ENCODE peak calls at places on chromosome 1, in seven cellular contexts. G is MCF 10A, C is cardiac muscle cell, J is tibial artery, D is choroid plexus epithelial cell, R is bronchial epithelial cell, Q is Peyer's patch. V is an unnamed sample.

GRCh38 chr1:84122780-84123382 is 21.2 kb upstream of the PRKACB start:
- DNase-seq in G (peak), Q (peak), R (peak), D (peak), C (peak), J (peak), V (no peak)

GRCh38 chr1:121516279-121516967 is 331.6 kb downstream of the SRGAP2C start:
- DNase-seq in R (no peak), Q (peak), J (peak), D (no peak), C (no peak), G (no peak), V (peak)

GRCh38 chr1:37602750-37603694 is 7.3 kb upstream of the GNL2 start:
- DNase-seq in Q (peak), J (no peak), G (peak), R (peak), D (peak), C (peak), V (no peak)

GRCh38 chr1:111593403-111594127 is 26.0 kb upstream of the RAP1A start:
- DNase-seq in R (no peak), J (no peak), D (no peak), C (no peak), G (no peak), Q (no peak), V (no peak)

GRCh38 chr1:212981025-212981495 is 30.7 kb downstream of the VASH2 start:
- DNase-seq in Q (no peak), J (no peak), D (no peak), C (peak), R (peak), G (peak), V (no peak)

GRCh38 chr1:54117815-54118563 is 34.8 kb downstream of the CDCP2 start:
- DNase-seq in R (peak), Q (no peak), C (no peak), J (no peak), D (no peak), G (peak), V (no peak)

GRCh38 chr1:115757866-115758265 is 10.6 kb downstream of the CASQ2 start:
- DNase-seq in G (peak), D (no peak), Q (no peak), J (no peak), R (no peak), C (no peak), V (no peak)

GRCh38 chr1:1536938-1537546 is 3.4 kb downstream of the TMEM240 start:
- DNase-seq in C (no peak), Q (no peak), D (no peak), J (no peak), R (no peak), G (no peak), V (no peak)

GRCh38 chr1:179677882-179678281 is 65.2 kb upstream of the FAM163A start:
- DNase-seq in R (no peak), D (no peak), G (peak), J (no peak), Q (no peak), C (no peak), V (no peak)

GRCh38 chr1:160376525-160377131 is 9.8 kb downstream of the NHLH1 start:
- DNase-seq in R (peak), C (peak), G (peak), D (peak), Q (no peak), J (no peak), V (no peak)

GRCh38 chr1:232416026-232416568 is 213.8 kb downstream of the SIPA1L2 start:
- DNase-seq in R (peak), C (no peak), D (no peak), Q (no peak), J (no peak), G (peak), V (no peak)

GRCh38 chr1:212368073-212368484 is 46.6 kb downstream of the PACC1 start:
- DNase-seq in C (peak), D (peak), J (peak), R (peak), Q (peak), G (peak), V (no peak)

GRCh38 chr1:245901037-245901436 is 606.0 kb downstream of the SMYD3 start:
- DNase-seq in Q (no peak), G (no peak), R (no peak), J (no peak), C (peak), D (no peak), V (no peak)

GRCh38 chr1:221637641-221638041 is 104.2 kb downstream of the DUSP10 start:
- DNase-seq in D (peak), J (no peak), R (peak), G (peak), C (peak), Q (no peak), V (no peak)

GRCh38 chr1:107477233-107477632 is 336.4 kb downstream of the NTNG1 start:
- DNase-seq in D (no peak), Q (no peak), R (no peak), G (no peak), J (no peak), C (no peak), V (no peak)

GRCh38 chr1:209819059-209819458 is 8.7 kb upstream of the UTP25 start:
- DNase-seq in Q (no peak), C (no peak), D (no peak), G (peak), R (no peak), J (no peak), V (no peak)

GRCh38 chr1:3306583-3307285 is 147.7 kb upstream of the ARHGEF16 start:
- DNase-seq in C (peak), Q (no peak), R (peak), J (no peak), G (peak), D (peak), V (no peak)

GRCh38 chr1:227789042-227789880 is 26.2 kb upstream of the PRSS38 start:
- DNase-seq in J (no peak), R (no peak), G (no peak), Q (no peak), D (peak), C (no peak), V (no peak)

GRCh38 chr1:5662362-5663126 is 329.7 kb downstream of the NPHP4 start:
- DNase-seq in J (no peak), G (no peak), C (no peak), Q (no peak), D (no peak), R (no peak), V (no peak)

GRCh38 chr1:152186556-152187285 is 27.7 kb upstream of the RPTN start:
- DNase-seq in C (no peak), Q (no peak), D (no peak), J (no peak), R (peak), G (peak), V (no peak)

GRCh38 chr1:159921700-159922498 is 3.4 kb downstream of the TAGLN2 start:
- DNase-seq in G (no peak), D (no peak), R (no peak), Q (peak), C (peak), J (no peak), V (no peak)

GRCh38 chr1:180027949-180028445 is 73.4 kb downstream of the CEP350 start:
- DNase-seq in D (peak), C (peak), R (peak), J (no peak), Q (no peak), G (peak), V (no peak)

GRCh38 chr1:228794173-228794572 is 58.9 kb downstream of the RHOU start:
- DNase-seq in G (peak), J (no peak), D (peak), C (no peak), R (no peak), Q (no peak), V (no peak)

GRCh38 chr1:46202975-46203737 is at the start of gene LURAP1:
- DNase-seq in J (peak), G (peak), C (peak), R (peak), Q (no peak), D (peak), V (no peak)

GRCh38 chr1:248316796-248317195 is 7.6 kb downstream of the OR2M7 start:
- DNase-seq in D (no peak), Q (no peak), R (no peak), J (no peak), G (no peak), C (no peak), V (no peak)

GRCh38 chr1:65509912-65510680 is 89.6 kb downstream of the LEPR start:
- DNase-seq in R (no peak), C (peak), Q (no peak), G (peak), D (peak), J (no peak), V (no peak)

GRCh38 chr1:188117436-188117835 is 1288.7 kb downstream of the PLA2G4A start:
- DNase-seq in Q (no peak), C (no peak), R (peak), D (no peak), J (no peak), G (no peak), V (no peak)

GRCh38 chr1:75655931-75656330 is 45.0 kb upstream of the SLC44A5 start:
- DNase-seq in C (no peak), J (no peak), Q (no peak), D (no peak), G (no peak), R (no peak), V (no peak)

GRCh38 chr1:115331531-115332331 is 6.3 kb downstream of the NGF start:
- DNase-seq in D (peak), J (no peak), R (no peak), C (no peak), Q (no peak), G (no peak), V (no peak)

GRCh38 chr1:171715813-171716251 is 26.0 kb downstream of the VAMP4 start:
- DNase-seq in J (no peak), D (peak), C (peak), R (peak), G (peak), Q (no peak), V (no peak)

GRCh38 chr1:114093624-114094302 is 59.9 kb downstream of the SYT6 start:
- DNase-seq in Q (no peak), D (peak), J (no peak), C (peak), G (peak), R (peak), V (no peak)

GRCh38 chr1:119279441-119280415 is 88.9 kb upstream of the HAO2 start:
- DNase-seq in C (peak), G (peak), J (no peak), D (peak), R (peak), Q (no peak), V (no peak)

GRCh38 chr1:231387770-231388669 is 34.1 kb downstream of the EGLN1 start:
- DNase-seq in C (no peak), D (no peak), R (no peak), Q (no peak), J (no peak), G (peak), V (no peak)

GRCh38 chr1:231383159-231383855 is 38.8 kb downstream of the EGLN1 start:
- DNase-seq in R (peak), D (no peak), G (peak), J (no peak), C (no peak), Q (no peak), V (peak)

GRCh38 chr1:231382426-231382825 is 39.7 kb downstream of the EGLN1 start:
- DNase-seq in R (no peak), C (no peak), D (no peak), G (no peak), J (no peak), Q (no peak), V (no peak)

GRCh38 chr1:231386472-231386871 is 35.6 kb downstream of the EGLN1 start:
- DNase-seq in J (no peak), C (no peak), Q (no peak), G (no peak), D (no peak), R (no peak), V (no peak)

GRCh38 chr1:231385118-231385748 is 36.9 kb downstream of the EGLN1 start:
- DNase-seq in R (peak), C (no peak), Q (no peak), J (no peak), G (peak), D (no peak), V (no peak)
- TF ChIP-seq CTCF in R (no peak), C (no peak), Q (no peak), J (no peak), G (no peak), D (no peak), V (no peak)

GRCh38 chr1:156260896-156261295 is 13.0 kb upstream of the PAQR6 start:
- DNase-seq in J (no peak), G (no peak), Q (no peak), R (peak), C (no peak), D (no peak), V (no peak)

GRCh38 chr1:156257711-156258110 is 9.9 kb upstream of the PAQR6 start:
- DNase-seq in G (peak), C (no peak), Q (no peak), R (no peak), J (no peak), D (no peak), V (no peak)

GRCh38 chr1:156258859-156259258 is 11.0 kb upstream of the PAQR6 start:
- DNase-seq in Q (no peak), C (no peak), D (no peak), J (no peak), G (peak), R (peak), V (no peak)

GRCh38 chr1:156262461-156263287 is 14.8 kb upstream of the PAQR6 start:
- DNase-seq in C (peak), G (peak), Q (no peak), D (peak), R (peak), J (no peak), V (no peak)

GRCh38 chr1:156259805-156260204 is 11.9 kb upstream of the PAQR6 start:
- DNase-seq in Q (no peak), R (no peak), G (no peak), J (no peak), C (peak), D (peak), V (no peak)
- TF ChIP-seq CTCF in Q (no peak), R (no peak), G (no peak), J (no peak), C (peak), D (peak), V (no peak)

DNA sequence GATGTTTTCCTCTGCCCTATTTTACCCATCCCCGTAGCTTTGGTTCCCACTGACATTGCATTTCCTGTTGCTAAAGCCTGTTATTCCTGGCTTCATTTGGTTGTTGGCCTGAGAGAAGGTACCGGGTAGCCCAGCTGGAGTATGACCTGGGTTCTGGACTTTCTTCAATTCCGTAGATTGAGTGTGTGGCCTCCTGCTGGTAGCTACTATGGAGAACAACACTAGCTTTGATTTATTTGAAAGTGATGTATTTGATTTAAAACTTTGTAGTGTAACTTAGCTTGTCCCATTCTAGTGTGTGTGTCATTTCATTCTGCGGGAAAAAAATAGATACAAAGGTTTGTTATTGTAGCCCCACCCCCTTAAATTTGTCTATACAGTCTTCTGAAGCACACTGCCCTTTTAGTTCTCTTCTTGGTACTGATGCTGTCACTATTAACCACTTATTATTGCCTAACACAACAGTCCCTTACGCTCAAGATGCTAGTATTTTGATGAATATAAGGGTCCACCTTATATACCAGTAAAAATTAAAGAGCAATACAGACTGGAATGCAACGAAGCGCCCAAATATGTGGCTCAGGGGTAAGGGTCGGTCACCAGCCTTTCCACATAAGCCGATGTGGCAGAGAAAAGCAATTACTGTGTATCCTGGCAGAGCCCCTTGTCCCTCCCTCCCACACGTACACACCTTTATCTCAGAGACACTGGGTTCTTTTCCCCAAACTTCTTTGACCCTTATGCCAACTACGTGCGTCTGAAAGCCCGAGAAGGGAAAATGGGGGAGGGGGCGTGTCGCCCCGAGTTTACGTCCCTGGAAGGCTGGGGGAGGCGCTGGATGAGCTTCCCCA is 645 bp upstream of the MOV10 start:
- DNase-seq in J (peak), C (peak), R (peak), Q (no peak), D (peak), G (peak), V (no peak)
- TF ChIP-seq CTCF in J (peak), C (peak), R (peak), Q (peak), D (peak), G (peak), V (peak)

GRCh38 chr1:234730542-234731370 is 120.8 kb upstream of the IRF2BP2 start:
- DNase-seq in C (no peak), J (no peak), R (no peak), D (no peak), G (no peak), Q (no peak), V (no peak)
- TF ChIP-seq CTCF in C (no peak), J (no peak), R (no peak), D (no peak), G (no peak), Q (no peak), V (no peak)

DNA sequence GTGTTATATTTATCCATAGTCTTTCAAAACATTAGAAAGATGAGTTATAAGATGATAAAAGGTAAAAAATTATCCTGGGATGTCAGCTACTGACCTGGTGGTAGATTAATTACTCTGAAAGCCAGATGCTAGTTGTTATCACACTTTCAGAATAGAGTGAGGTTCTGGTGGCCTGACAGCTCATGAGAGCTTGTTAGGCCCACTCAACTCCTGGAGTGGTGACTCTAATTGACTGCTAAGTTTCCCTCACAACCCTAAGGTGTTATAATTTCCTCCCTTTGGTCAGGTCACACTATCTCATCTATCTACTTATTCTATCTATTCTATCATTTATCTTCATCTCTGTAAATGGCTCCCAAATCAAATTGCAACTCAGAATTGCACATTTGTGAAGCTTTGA is 90.1 kb downstream of the ZNF648 start:
- DNase-seq in J (no peak), C (no peak), R (no peak), G (no peak), D (no peak), Q (no peak), V (no peak)
- TF ChIP-seq CTCF in J (no peak), C (no peak), R (no peak), G (no peak), D (no peak), Q (no peak), V (no peak)

GRCh38 chr1:183956559-183957188 is 80.9 kb downstream of the COLGALT2 start:
- DNase-seq in R (peak), D (peak), Q (peak), J (peak), C (peak), G (peak), V (peak)
- TF ChIP-seq CTCF in R (peak), D (peak), Q (peak), J (no peak), C (peak), G (peak), V (no peak)

GRCh38 chr1:168218647-168219046 is 7.2 kb upstream of the SFT2D2 start:
- DNase-seq in J (no peak), Q (no peak), D (no peak), R (no peak), C (no peak), G (no peak), V (no peak)

GRCh38 chr1:168210312-168210711 is 15.5 kb upstream of the SFT2D2 start:
- DNase-seq in R (no peak), C (no peak), G (no peak), Q (no peak), J (no peak), D (no peak), V (no peak)

GRCh38 chr1:168216171-168216570 is 9.6 kb upstream of the SFT2D2 start:
- DNase-seq in G (no peak), J (no peak), R (no peak), Q (no peak), C (no peak), D (no peak), V (no peak)

GRCh38 chr1:168217664-168218063 is 8.1 kb upstream of the SFT2D2 start:
- DNase-seq in C (no peak), J (no peak), G (no peak), D (no peak), Q (no peak), R (no peak), V (no peak)

GRCh38 chr1:168213349-168213748 is 12.5 kb upstream of the SFT2D2 start:
- DNase-seq in Q (no peak), D (no peak), R (no peak), J (no peak), C (no peak), G (no peak), V (no peak)
- TF ChIP-seq CTCF in Q (no peak), D (no peak), R (no peak), J (no peak), C (no peak), G (no peak), V (no peak)

DNA sequence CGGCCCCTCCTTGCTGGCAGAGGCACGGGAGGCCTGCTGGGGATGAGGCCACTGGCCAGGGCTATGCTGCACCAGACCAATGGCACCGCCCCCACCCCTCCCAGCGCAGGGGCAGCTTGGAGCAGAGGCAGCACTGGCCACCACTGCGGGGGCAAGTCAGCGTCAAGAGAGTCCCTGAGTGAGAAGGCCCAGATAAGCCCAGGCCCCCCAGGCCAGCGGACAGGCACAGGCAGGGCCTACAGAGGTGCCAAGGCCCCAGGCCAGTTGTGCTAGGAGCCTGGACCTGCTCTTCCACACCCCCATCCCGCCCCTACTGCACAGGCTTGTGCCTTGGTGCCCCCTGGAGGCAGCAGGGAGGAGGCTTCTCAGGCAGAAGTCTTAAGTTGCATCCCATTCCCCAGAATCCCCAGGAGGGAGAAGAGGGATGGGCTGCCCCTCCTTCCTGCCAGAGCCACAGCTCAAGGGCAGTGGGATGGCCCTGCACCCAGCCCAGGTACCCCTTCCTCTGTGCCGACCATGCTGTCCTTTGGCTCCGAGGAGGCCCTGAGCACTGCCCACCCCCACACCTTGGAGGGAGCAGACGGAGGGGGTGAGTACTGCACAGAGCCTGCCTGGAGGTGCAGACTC is 35.8 kb downstream of the EPHX1 start:
- DNase-seq in Q (peak), J (peak), C (peak), D (peak), G (peak), R (peak), V (no peak)
- TF ChIP-seq CTCF in Q (peak), J (peak), C (peak), D (peak), G (peak), R (peak), V (peak)